ENCODE peak calls at places on chromosomes 11 and 22, in nine cellular contexts. One of them, this sample, is unnamed.

GRCh38 chr11:3195251-3196160 is 23.1 kb downstream of the MRGPRG start:
- DNase-seq in GM19239: no peak
- DNase-seq in GM13977: no peak
- DNase-seq in activated T-cell treated with anti-CD3 and anti-CD28 coated beads for 48 hours: no peak
- DNase-seq in CD4-positive, CD25-positive, alpha-beta regulatory T cell: no peak
- DNase-seq in glomerular endothelial cell: no peak
- DNase-seq in SHP77 treated with DMSO at 0.1 percent for 48 hours: no peak
- DNase-seq in stimulated activated CD4-positive, alpha-beta T cell treated with anti-CD3 and anti-CD28 coated beads, Interleukin-2, amount 100 ng/mL, for 48 hours: no peak
- DNase-seq in Karpas-422: no peak
- DNase-seq in this sample: no peak

GRCh38 chr11:60498853-60499252 is 6.3 kb downstream of the MS4A12 start:
- DNase-seq in GM19239: no peak
- DNase-seq in GM13977: no peak
- DNase-seq in activated T-cell treated with anti-CD3 and anti-CD28 coated beads for 48 hours: no peak
- DNase-seq in CD4-positive, CD25-positive, alpha-beta regulatory T cell: no peak
- DNase-seq in glomerular endothelial cell: no peak
- DNase-seq in SHP77 treated with DMSO at 0.1 percent for 48 hours: no peak
- DNase-seq in stimulated activated CD4-positive, alpha-beta T cell treated with anti-CD3 and anti-CD28 coated beads, Interleukin-2, amount 100 ng/mL, for 48 hours: no peak
- DNase-seq in Karpas-422: peak
- DNase-seq in this sample: no peak

GRCh38 chr22:25838960-25839741 is 97.2 kb downstream of the MYO18B start:
- DNase-seq in GM19239: no peak
- DNase-seq in GM13977: no peak
- DNase-seq in activated T-cell treated with anti-CD3 and anti-CD28 coated beads for 48 hours: no peak
- DNase-seq in CD4-positive, CD25-positive, alpha-beta regulatory T cell: no peak
- DNase-seq in glomerular endothelial cell: no peak
- DNase-seq in SHP77 treated with DMSO at 0.1 percent for 48 hours: no peak
- DNase-seq in stimulated activated CD4-positive, alpha-beta T cell treated with anti-CD3 and anti-CD28 coated beads, Interleukin-2, amount 100 ng/mL, for 48 hours: no peak
- DNase-seq in Karpas-422: no peak
- DNase-seq in this sample: no peak

GRCh38 chr11:59551651-59552521 is 40.5 kb downstream of the OR4D9 start:
- DNase-seq in GM19239: no peak
- DNase-seq in GM13977: no peak
- DNase-seq in activated T-cell treated with anti-CD3 and anti-CD28 coated beads for 48 hours: no peak
- DNase-seq in CD4-positive, CD25-positive, alpha-beta regulatory T cell: no peak
- DNase-seq in glomerular endothelial cell: peak
- DNase-seq in SHP77 treated with DMSO at 0.1 percent for 48 hours: no peak
- DNase-seq in stimulated activated CD4-positive, alpha-beta T cell treated with anti-CD3 and anti-CD28 coated beads, Interleukin-2, amount 100 ng/mL, for 48 hours: no peak
- DNase-seq in Karpas-422: peak
- DNase-seq in this sample: peak

GRCh38 chr11:43833657-43834073 is 47.0 kb upstream of the ALKBH3 start:
- DNase-seq in GM19239: no peak
- DNase-seq in GM13977: no peak
- DNase-seq in activated T-cell treated with anti-CD3 and anti-CD28 coated beads for 48 hours: no peak
- DNase-seq in CD4-positive, CD25-positive, alpha-beta regulatory T cell: no peak
- DNase-seq in glomerular endothelial cell: peak
- DNase-seq in SHP77 treated with DMSO at 0.1 percent for 48 hours: no peak
- DNase-seq in stimulated activated CD4-positive, alpha-beta T cell treated with anti-CD3 and anti-CD28 coated beads, Interleukin-2, amount 100 ng/mL, for 48 hours: no peak
- DNase-seq in Karpas-422: no peak
- DNase-seq in this sample: peak

GRCh38 chr11:45085657-45086501 is 60.6 kb upstream of the PRDM11 start:
- DNase-seq in GM19239: no peak
- DNase-seq in GM13977: no peak
- DNase-seq in activated T-cell treated with anti-CD3 and anti-CD28 coated beads for 48 hours: no peak
- DNase-seq in CD4-positive, CD25-positive, alpha-beta regulatory T cell: no peak
- DNase-seq in glomerular endothelial cell: no peak
- DNase-seq in SHP77 treated with DMSO at 0.1 percent for 48 hours: no peak
- DNase-seq in stimulated activated CD4-positive, alpha-beta T cell treated with anti-CD3 and anti-CD28 coated beads, Interleukin-2, amount 100 ng/mL, for 48 hours: no peak
- DNase-seq in Karpas-422: no peak
- DNase-seq in this sample: no peak

GRCh38 chr11:39541945-39542351 is 1917.5 kb downstream of the LRRC4C start:
- DNase-seq in GM19239: no peak
- DNase-seq in GM13977: no peak
- DNase-seq in activated T-cell treated with anti-CD3 and anti-CD28 coated beads for 48 hours: no peak
- DNase-seq in CD4-positive, CD25-positive, alpha-beta regulatory T cell: no peak
- DNase-seq in glomerular endothelial cell: no peak
- DNase-seq in SHP77 treated with DMSO at 0.1 percent for 48 hours: no peak
- DNase-seq in stimulated activated CD4-positive, alpha-beta T cell treated with anti-CD3 and anti-CD28 coated beads, Interleukin-2, amount 100 ng/mL, for 48 hours: no peak
- DNase-seq in Karpas-422: no peak
- DNase-seq in this sample: no peak

GRCh38 chr22:33697640-33698039 is 222.6 kb downstream of the LARGE1 start:
- DNase-seq in GM19239: no peak
- DNase-seq in GM13977: no peak
- DNase-seq in activated T-cell treated with anti-CD3 and anti-CD28 coated beads for 48 hours: no peak
- DNase-seq in CD4-positive, CD25-positive, alpha-beta regulatory T cell: no peak
- DNase-seq in glomerular endothelial cell: no peak
- DNase-seq in SHP77 treated with DMSO at 0.1 percent for 48 hours: no peak
- DNase-seq in stimulated activated CD4-positive, alpha-beta T cell treated with anti-CD3 and anti-CD28 coated beads, Interleukin-2, amount 100 ng/mL, for 48 hours: no peak
- DNase-seq in Karpas-422: no peak
- DNase-seq in this sample: no peak

GRCh38 chr11:117855452-117855851 is 21.0 kb downstream of the FXYD6 start:
- DNase-seq in GM19239: no peak
- DNase-seq in GM13977: no peak
- DNase-seq in activated T-cell treated with anti-CD3 and anti-CD28 coated beads for 48 hours: no peak
- DNase-seq in CD4-positive, CD25-positive, alpha-beta regulatory T cell: no peak
- DNase-seq in glomerular endothelial cell: no peak
- DNase-seq in SHP77 treated with DMSO at 0.1 percent for 48 hours: no peak
- DNase-seq in stimulated activated CD4-positive, alpha-beta T cell treated with anti-CD3 and anti-CD28 coated beads, Interleukin-2, amount 100 ng/mL, for 48 hours: no peak
- DNase-seq in Karpas-422: no peak
- DNase-seq in this sample: no peak

GRCh38 chr11:116642902-116643301 is 129.9 kb downstream of the BUD13 start:
- DNase-seq in GM19239: no peak
- DNase-seq in GM13977: no peak
- DNase-seq in activated T-cell treated with anti-CD3 and anti-CD28 coated beads for 48 hours: no peak
- DNase-seq in CD4-positive, CD25-positive, alpha-beta regulatory T cell: no peak
- DNase-seq in glomerular endothelial cell: no peak
- DNase-seq in SHP77 treated with DMSO at 0.1 percent for 48 hours: no peak
- DNase-seq in stimulated activated CD4-positive, alpha-beta T cell treated with anti-CD3 and anti-CD28 coated beads, Interleukin-2, amount 100 ng/mL, for 48 hours: no peak
- DNase-seq in Karpas-422: no peak
- DNase-seq in this sample: no peak

GRCh38 chr11:124812876-124813275 is 12.7 kb upstream of the MSANTD2 start:
- DNase-seq in GM19239: no peak
- DNase-seq in GM13977: no peak
- DNase-seq in activated T-cell treated with anti-CD3 and anti-CD28 coated beads for 48 hours: no peak
- DNase-seq in CD4-positive, CD25-positive, alpha-beta regulatory T cell: no peak
- DNase-seq in glomerular endothelial cell: no peak
- DNase-seq in SHP77 treated with DMSO at 0.1 percent for 48 hours: no peak
- DNase-seq in stimulated activated CD4-positive, alpha-beta T cell treated with anti-CD3 and anti-CD28 coated beads, Interleukin-2, amount 100 ng/mL, for 48 hours: no peak
- DNase-seq in Karpas-422: no peak
- DNase-seq in this sample: no peak

This sample was measured in GM04503.